ENCODE peak calls at places on chromosomes 5 and 9, in six cellular contexts. L is stimulated activated CD8-positive, alpha-beta memory T cell treated with anti-CD3 and anti-CD28 coated beads, Interleukin-15, amount 100 ng/mL, for 4 hours; U is mesenchymal stem cell; P is Caco-2; E is testis; C is sigmoid colon. T is an unnamed sample.

GRCh38 chr5:81989204-81989603 is 17.4 kb downstream of the ATG10 start:
- DNase-seq in L (no peak), U (no peak), P (no peak), E (no peak), C (no peak), T (no peak)

GRCh38 chr9:94623253-94623652 is 16.1 kb downstream of the FBP1 start:
- DNase-seq in L (no peak), U (peak), P (peak), E (peak), C (no peak), T (peak)

GRCh38 chr9:92669527-92669889 is 423 bp downstream of the IPPK start:
- DNase-seq in L (peak), U (peak), P (peak), E (no peak), C (no peak), T (no peak)

GRCh38 chr9:134502261-134503211 is 139.1 kb upstream of the COL5A1 start:
- DNase-seq in L (no peak), U (peak), P (no peak), E (peak), C (peak), T (peak)

GRCh38 chr9:78354980-78355379 is 58.1 kb downstream of the PSAT1 start:
- DNase-seq in L (no peak), U (no peak), P (no peak), E (no peak), C (no peak), T (no peak)

GRCh38 chr5:135996611-135997010 is 32.2 kb upstream of the TGFBI start:
- DNase-seq in L (no peak), U (peak), P (no peak), E (no peak), C (no peak), T (no peak)

GRCh38 chr9:99490736-99491135 is 268.7 kb downstream of the SEC61B start:
- DNase-seq in L (no peak), U (peak), P (no peak), E (no peak), C (no peak), T (no peak)

GRCh38 chr9:35688558-35689350 is 971 bp downstream of the TPM2 start:
- DNase-seq in L (no peak), U (peak), P (no peak), E (no peak), C (no peak), T (no peak)

GRCh38 chr5:150295172-150295611 is 5.6 kb upstream of the CAMK2A start:
- DNase-seq in L (no peak), U (peak), P (no peak), E (no peak), C (peak), T (no peak)

GRCh38 chr5:15452030-15452429 is 48.0 kb upstream of the FBXL7 start:
- DNase-seq in L (no peak), U (no peak), P (no peak), E (no peak), C (peak), T (no peak)

GRCh38 chr5:2038337-2039179 is 155.8 kb upstream of the IRX4 start:
- DNase-seq in L (no peak), U (peak), P (peak), E (peak), C (no peak), T (peak)

GRCh38 chr5:76861616-76862015 is 11.8 kb downstream of the S100Z start:
- DNase-seq in L (no peak), U (no peak), P (no peak), E (no peak), C (no peak), T (no peak)

GRCh38 chr5:177347699-177348098 is 3.8 kb downstream of the LMAN2 start:
- DNase-seq in L (no peak), U (no peak), P (no peak), E (no peak), C (no peak), T (no peak)

GRCh38 chr9:135563858-135564257 is 2.3 kb downstream of the PAEP start:
- DNase-seq in L (no peak), U (no peak), P (no peak), E (no peak), C (no peak), T (no peak)

GRCh38 chr9:98009926-98010325 is 26.8 kb downstream of the ANP32B start:
- DNase-seq in L (no peak), U (no peak), P (no peak), E (no peak), C (no peak), T (no peak)

GRCh38 chr9:71895122-71895521 is 15.9 kb downstream of the ABHD17B start:
- DNase-seq in L (no peak), U (peak), P (no peak), E (no peak), C (no peak), T (no peak)

GRCh38 chr9:97985058-97985861 is 2.1 kb downstream of the ANP32B start:
- DNase-seq in L (peak), U (peak), P (peak), E (peak), C (peak), T (peak)

GRCh38 chr5:133236541-133236951 is 184.7 kb downstream of the HSPA4 start:
- DNase-seq in L (no peak), U (no peak), P (no peak), E (no peak), C (peak), T (no peak)

GRCh38 chr5:9686211-9686610 is 56.1 kb upstream of the TAS2R1 start:
- DNase-seq in L (no peak), U (peak), P (peak), E (no peak), C (no peak), T (no peak)

GRCh38 chr9:122777935-122778671 is 10.6 kb upstream of the OR5C1 start:
- DNase-seq in L (no peak), U (peak), P (peak), E (no peak), C (no peak), T (no peak)

GRCh38 chr9:96420468-96421219 is 2.5 kb upstream of the ZNF367 start:
- DNase-seq in L (no peak), U (peak), P (peak), E (no peak), C (no peak), T (peak)

GRCh38 chr9:113993838-113994540 is 84.1 kb downstream of the AMBP start:
- DNase-seq in L (no peak), U (no peak), P (no peak), E (peak), C (peak), T (no peak)

GRCh38 chr5:136070486-136071285 is 41.9 kb downstream of the TGFBI start:
- DNase-seq in L (no peak), U (no peak), P (no peak), E (no peak), C (no peak), T (no peak)

GRCh38 chr5:149018909-149019443 is 43.9 kb downstream of the SH3TC2 start:
- DNase-seq in L (no peak), U (peak), P (no peak), E (no peak), C (no peak), T (no peak)

GRCh38 chr9:5052858-5053257 is 67.8 kb downstream of the JAK2 start:
- DNase-seq in L (no peak), U (peak), P (no peak), E (no peak), C (no peak), T (no peak)

GRCh38 chr9:23232831-23233230 is 593.2 kb downstream of the ELAVL2 start:
- DNase-seq in L (no peak), U (no peak), P (no peak), E (no peak), C (no peak), T (no peak)

GRCh38 chr5:41009228-41009627 is 61.9 kb downstream of the MROH2B start:
- DNase-seq in L (no peak), U (no peak), P (no peak), E (no peak), C (no peak), T (no peak)

GRCh38 chr5:37816883-37817282 is 23.0 kb downstream of the GDNF start:
- DNase-seq in L (no peak), U (peak), P (no peak), E (no peak), C (no peak), T (no peak)

GRCh38 chr9:103707181-103707580 is 386.9 kb upstream of the SMC2 start:
- DNase-seq in L (no peak), U (no peak), P (no peak), E (no peak), C (no peak), T (no peak)

GRCh38 chr9:105690742-105691141 is 3.6 kb upstream of the TMEM38B start:
- DNase-seq in L (no peak), U (peak), P (no peak), E (no peak), C (no peak), T (peak)

GRCh38 chr5:74787424-74787823 is 20.4 kb downstream of the NSA2 start:
- DNase-seq in L (no peak), U (no peak), P (no peak), E (no peak), C (no peak), T (no peak)

GRCh38 chr5:76811214-76811613 is 7.6 kb upstream of the F2RL1 start:
- DNase-seq in L (no peak), U (peak), P (no peak), E (no peak), C (no peak), T (no peak)

GRCh38 chr9:126404459-126404858 is 77.8 kb downstream of the MVB12B start:
- DNase-seq in L (no peak), U (no peak), P (no peak), E (no peak), C (no peak), T (no peak)

GRCh38 chr5:95962475-95962773 is 773 bp upstream of the ELL2 start:
- DNase-seq in L (no peak), U (no peak), P (no peak), E (no peak), C (no peak), T (no peak)

GRCh38 chr9:106869028-106869427 is 6.1 kb downstream of the ZNF462 start:
- DNase-seq in L (no peak), U (no peak), P (no peak), E (no peak), C (no peak), T (no peak)

GRCh38 chr5:154901276-154901675 is 36.7 kb downstream of the GEMIN5 start:
- DNase-seq in L (no peak), U (no peak), P (no peak), E (no peak), C (no peak), T (no peak)

GRCh38 chr9:129857207-129857606 is 21.9 kb downstream of the USP20 start:
- DNase-seq in L (no peak), U (no peak), P (no peak), E (no peak), C (no peak), T (no peak)

GRCh38 chr5:124053340-124053739 is 541.4 kb downstream of the CSNK1G3 start:
- DNase-seq in L (no peak), U (peak), P (no peak), E (no peak), C (no peak), T (no peak)

T was measured in HuH-7.5.